ENCODE peak calls at places on chromosomes 3 and 15, in four cellular contexts. One of them, this sample, is unnamed.

GRCh38 chr3:119434703-119435102 is 28.7 kb downstream of the TMEM39A start:
- DNase-seq in spleen: no peak
- DNase-seq in AG10803: no peak
- DNase-seq in psoas muscle: no peak
- DNase-seq in this sample: no peak

GRCh38 chr3:50316657-50317242 is 5.8 kb downstream of the HYAL2 start:
- DNase-seq in psoas muscle: no peak
- DNase-seq in spleen: peak
- DNase-seq in AG10803: no peak
- DNase-seq in this sample: peak

GRCh38 chr3:127211118-127212060 is 18.5 kb downstream of the PRR23E start:
- DNase-seq in spleen: no peak
- DNase-seq in AG10803: no peak
- DNase-seq in psoas muscle: peak
- DNase-seq in this sample: no peak

GRCh38 chr3:179136195-179136594 is 12.0 kb upstream of the PIK3CA start:
- DNase-seq in AG10803: no peak
- DNase-seq in psoas muscle: no peak
- DNase-seq in spleen: no peak
- DNase-seq in this sample: no peak

GRCh38 chr3:119596392-119596791 is 1.3 kb upstream of the PLA1A start:
- DNase-seq in spleen: no peak
- DNase-seq in psoas muscle: no peak
- DNase-seq in AG10803: no peak
- DNase-seq in this sample: no peak

GRCh38 chr15:63075072-63075995 is 32.8 kb downstream of the TPM1 start:
- DNase-seq in AG10803: no peak
- DNase-seq in spleen: no peak
- DNase-seq in psoas muscle: no peak
- DNase-seq in this sample: peak

GRCh38 chr3:48503406-48504050 is 446 bp downstream of the SHISA5 start:
- DNase-seq in psoas muscle: peak
- DNase-seq in spleen: peak
- DNase-seq in AG10803: peak
- DNase-seq in this sample: peak

GRCh38 chr3:61343543-61343942 is 92.3 kb upstream of the FHIT start:
- DNase-seq in spleen: no peak
- DNase-seq in psoas muscle: no peak
- DNase-seq in AG10803: no peak
- DNase-seq in this sample: no peak

GRCh38 chr3:11641683-11642407 is 1.9 kb downstream of the VGLL4 start:
- DNase-seq in AG10803: peak
- DNase-seq in spleen: no peak
- DNase-seq in psoas muscle: no peak
- DNase-seq in this sample: peak

GRCh38 chr15:41849861-41850260 is 11.2 kb downstream of the PLA2G4B start:
- DNase-seq in spleen: no peak
- DNase-seq in AG10803: no peak
- DNase-seq in psoas muscle: no peak
- DNase-seq in this sample: no peak

GRCh38 chr15:98946301-98947255 is 61.0 kb downstream of the PGPEP1L start:
- DNase-seq in psoas muscle: peak
- DNase-seq in spleen: peak
- DNase-seq in AG10803: peak
- DNase-seq in this sample: peak

GRCh38 chr3:58214484-58215316 is 3.9 kb upstream of the DNASE1L3 start:
- DNase-seq in psoas muscle: no peak
- DNase-seq in spleen: peak
- DNase-seq in AG10803: peak
- DNase-seq in this sample: peak

GRCh38 chr3:58215317-58216025 is 4.7 kb upstream of the DNASE1L3 start:
- DNase-seq in AG10803: no peak
- DNase-seq in psoas muscle: no peak
- DNase-seq in spleen: no peak
- DNase-seq in this sample: no peak

GRCh38 chr3:58216496-58217197 is 5.9 kb upstream of the DNASE1L3 start:
- DNase-seq in psoas muscle: no peak
- DNase-seq in spleen: no peak
- DNase-seq in AG10803: no peak
- DNase-seq in this sample: no peak

GRCh38 chr3:58218904-58219303 is 8.1 kb upstream of the DNASE1L3 start:
- DNase-seq in psoas muscle: no peak
- DNase-seq in spleen: no peak
- DNase-seq in AG10803: no peak
- DNase-seq in this sample: no peak

DNA sequence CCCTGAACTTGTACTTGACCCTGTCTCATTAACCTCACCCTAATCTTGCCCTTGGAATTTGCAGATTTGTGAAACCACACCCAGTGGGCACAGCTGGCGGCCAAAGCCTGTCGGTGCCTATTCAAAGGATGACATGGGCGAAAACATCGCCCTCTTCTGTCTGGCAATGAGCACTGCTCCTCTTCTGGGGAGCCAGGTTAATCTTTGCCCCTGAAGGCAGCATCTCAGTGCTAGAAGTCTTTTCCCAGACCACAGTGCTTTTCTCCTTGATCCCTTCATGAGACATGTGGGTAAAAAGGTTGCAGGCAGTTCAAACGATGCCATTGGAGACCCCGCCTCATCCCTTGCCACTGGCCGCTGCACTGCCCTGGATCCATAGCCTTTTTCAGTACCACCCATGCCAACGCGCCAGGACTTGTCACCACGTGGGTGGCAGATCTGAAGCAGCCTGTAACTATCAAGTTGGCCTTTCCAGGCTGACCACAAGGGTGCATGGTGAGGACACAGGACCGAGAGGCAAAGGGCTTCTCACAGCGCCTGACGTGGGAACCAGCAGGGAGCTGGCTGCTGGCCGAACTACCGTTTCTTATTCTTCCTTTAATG is 6.5 kb upstream of the DNASE1L3 start:
- DNase-seq in spleen: peak
- DNase-seq in psoas muscle: peak
- DNase-seq in AG10803: peak
- DNase-seq in this sample: peak
- H3K4me3 ChIP-seq in spleen: no peak
- H3K4me3 ChIP-seq in psoas muscle: no peak
- H3K4me3 ChIP-seq in AG10803: no peak
- H3K4me3 ChIP-seq in this sample: no peak

GRCh38 chr3:147361671-147362420 is 44.5 kb downstream of the ZIC4 start:
- DNase-seq in AG10803: no peak
- DNase-seq in psoas muscle: peak
- DNase-seq in spleen: no peak
- DNase-seq in this sample: peak
- TF ChIP-seq CTCF in AG10803: peak
- TF ChIP-seq CTCF in psoas muscle: peak
- TF ChIP-seq CTCF in spleen: peak
- TF ChIP-seq CTCF in this sample: peak

GRCh38 chr3:139679218-139679617 is 1.4 kb upstream of the NMNAT3 start:
- DNase-seq in psoas muscle: no peak
- DNase-seq in spleen: no peak
- DNase-seq in AG10803: no peak
- DNase-seq in this sample: no peak

GRCh38 chr3:139674585-139675260 is 3.0 kb downstream of the NMNAT3 start:
- DNase-seq in spleen: no peak
- DNase-seq in AG10803: no peak
- DNase-seq in psoas muscle: no peak
- DNase-seq in this sample: no peak

GRCh38 chr3:139675327-139675726 is 2.4 kb downstream of the NMNAT3 start:
- DNase-seq in spleen: no peak
- DNase-seq in psoas muscle: no peak
- DNase-seq in AG10803: no peak
- DNase-seq in this sample: no peak

GRCh38 chr3:139677341-139678155 is at the start of gene NMNAT3:
- DNase-seq in AG10803: peak
- DNase-seq in psoas muscle: peak
- DNase-seq in spleen: peak
- DNase-seq in this sample: peak

DNA sequence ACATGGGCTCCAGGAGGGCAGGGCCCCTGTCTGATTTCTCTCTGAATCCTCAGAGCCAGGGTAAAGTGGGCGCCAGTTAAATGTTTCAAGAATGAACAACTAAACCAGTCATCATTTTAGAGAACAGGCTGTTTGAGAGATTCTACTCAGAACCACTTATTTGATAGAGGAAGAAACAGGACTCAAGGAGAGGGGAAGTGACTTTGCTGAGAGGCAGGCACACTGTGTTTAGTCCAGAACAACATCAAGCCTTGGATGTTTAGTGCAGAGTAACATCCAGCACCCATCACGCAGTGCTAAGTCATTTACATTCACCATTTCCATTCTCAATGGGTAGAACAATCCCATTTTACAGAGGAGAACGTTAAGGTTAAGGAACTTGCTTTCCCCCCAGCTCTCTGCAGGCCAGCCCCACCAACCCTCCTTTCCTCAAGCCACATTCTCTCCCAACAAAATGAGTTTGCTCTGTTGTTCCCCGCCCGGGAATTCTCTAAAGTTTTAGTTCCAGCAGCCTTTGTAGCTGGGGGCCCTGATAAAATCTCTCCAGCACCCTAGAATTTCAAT is 1.1 kb downstream of the NMNAT3 start:
- DNase-seq in spleen: no peak
- DNase-seq in AG10803: no peak
- DNase-seq in psoas muscle: no peak
- DNase-seq in this sample: no peak
- H3K4me3 ChIP-seq in spleen: peak
- H3K4me3 ChIP-seq in AG10803: no peak
- H3K4me3 ChIP-seq in psoas muscle: peak
- H3K4me3 ChIP-seq in this sample: no peak

GRCh38 chr3:99551520-99551919 is 86.9 kb upstream of the COL8A1 start:
- DNase-seq in AG10803: no peak
- DNase-seq in spleen: no peak
- DNase-seq in psoas muscle: no peak
- DNase-seq in this sample: no peak
- TF ChIP-seq CTCF in AG10803: no peak
- TF ChIP-seq CTCF in spleen: no peak
- TF ChIP-seq CTCF in psoas muscle: no peak
- TF ChIP-seq CTCF in this sample: peak

This sample was measured in fibroblast of mammary gland.